ENCODE peak calls at places on chromosomes 13 and 19, in eight cellular contexts. V is DMS79 treated with DMSO at 0.1 percent for 48 hours; K is D721Med; A is CD4-positive, CD25-positive, alpha-beta regulatory T cell; Q is ureter; G is activated CD8-positive, alpha-beta memory T cell treated with anti-CD3 and anti-CD28 coated beads for 1 hour; D is fibroblast of pulmonary artery; I is naive thymus-derived CD4-positive, alpha-beta T cell. U is an unnamed sample.

GRCh38 chr13:23654111-23655110 is 84.2 kb downstream of the TNFRSF19 start:
- DNase-seq in V (no peak), K (no peak), A (no peak), Q (no peak), G (no peak), D (peak), I (no peak), U (no peak)

GRCh38 chr19:8393871-8394250 is 3.7 kb downstream of the RAB11B start:
- DNase-seq in V (no peak), K (no peak), A (no peak), Q (no peak), G (no peak), D (no peak), I (no peak), U (no peak)

GRCh38 chr19:33659835-33660234 is 38.1 kb downstream of the CHST8 start:
- DNase-seq in V (no peak), K (no peak), A (no peak), Q (no peak), G (no peak), D (no peak), I (no peak), U (no peak)

GRCh38 chr19:48713041-48713863 is 6.3 kb downstream of the MAMSTR start:
- DNase-seq in V (no peak), K (no peak), A (peak), Q (no peak), G (no peak), D (no peak), I (no peak), U (no peak)

GRCh38 chr19:51689751-51690358 is 3.3 kb upstream of the SPACA6 start:
- DNase-seq in V (peak), K (no peak), A (no peak), Q (peak), G (no peak), D (peak), I (no peak), U (peak)

GRCh38 chr13:52127378-52127777 is 1.5 kb downstream of the NEK5 start:
- DNase-seq in V (no peak), K (no peak), A (no peak), Q (no peak), G (no peak), D (no peak), I (no peak), U (no peak)

GRCh38 chr13:70333752-70334151 is 225.5 kb upstream of the KLHL1 start:
- DNase-seq in V (no peak), K (no peak), A (no peak), Q (no peak), G (no peak), D (no peak), I (no peak), U (no peak)

GRCh38 chr13:73481877-73482445 is 423.2 kb downstream of the KLF5 start:
- DNase-seq in V (no peak), K (no peak), A (no peak), Q (no peak), G (no peak), D (no peak), I (no peak), U (no peak)

GRCh38 chr19:35060160-35060855 is 18.8 kb downstream of the HPN start:
- DNase-seq in V (no peak), K (no peak), A (no peak), Q (no peak), G (no peak), D (no peak), I (no peak), U (peak)

GRCh38 chr19:45498411-45499195 is at the start of gene PPM1N:
- DNase-seq in V (peak), K (peak), A (peak), Q (no peak), G (no peak), D (no peak), I (peak), U (no peak)

GRCh38 chr13:112452380-112453206 is 76.4 kb downstream of the SPACA7 start:
- DNase-seq in V (no peak), K (no peak), A (no peak), Q (no peak), G (no peak), D (no peak), I (no peak), U (no peak)

GRCh38 chr13:58048670-58049069 is 417.1 kb downstream of the PCDH17 start:
- DNase-seq in V (no peak), K (no peak), A (no peak), Q (no peak), G (no peak), D (no peak), I (no peak), U (no peak)

GRCh38 chr13:51895906-51896888 is 34.4 kb downstream of the CCDC70 start:
- DNase-seq in V (peak), K (peak), A (peak), Q (peak), G (no peak), D (peak), I (peak), U (peak)

GRCh38 chr13:51959773-51960172 is 51.5 kb downstream of the ATP7B start:
- DNase-seq in V (no peak), K (no peak), A (peak), Q (no peak), G (no peak), D (no peak), I (no peak), U (no peak)

GRCh38 chr13:107339209-107339608 is 771.3 kb upstream of the ARGLU1 start:
- DNase-seq in V (no peak), K (no peak), A (no peak), Q (no peak), G (no peak), D (no peak), I (no peak), U (no peak)

GRCh38 chr13:33313504-33313903 is 27.9 kb upstream of the STARD13 start:
- DNase-seq in V (no peak), K (no peak), A (no peak), Q (no peak), G (no peak), D (no peak), I (no peak), U (no peak)

GRCh38 chr13:80274643-80275042 is 66.3 kb downstream of the SPRY2 start:
- DNase-seq in V (no peak), K (no peak), A (no peak), Q (no peak), G (no peak), D (no peak), I (no peak), U (no peak)

GRCh38 chr13:44155422-44156293 is 218.0 kb upstream of the SERP2 start:
- DNase-seq in V (peak), K (no peak), A (no peak), Q (peak), G (no peak), D (peak), I (no peak), U (peak)

GRCh38 chr13:93218583-93218982 is 8.0 kb upstream of the GPC6 start:
- DNase-seq in V (no peak), K (no peak), A (no peak), Q (no peak), G (no peak), D (no peak), I (no peak), U (no peak)

GRCh38 chr13:67932991-67933390 is 702.9 kb upstream of the PCDH9 start:
- DNase-seq in V (no peak), K (no peak), A (no peak), Q (no peak), G (no peak), D (no peak), I (no peak), U (no peak)